ENCODE peak calls at places on chromosome 7, in nine cellular contexts. A is HCT116; B is pancreas; J is sigmoid colon; T is heart right ventricle; X is K562; K is kidney; Y is CD8-positive, alpha-beta T cell; C is ovary. P is an unnamed sample.

GRCh38 chr7:117248810-117249209 is 74.0 kb downstream of the WNT2 start:
- DNase-seq in A (no peak), B (no peak), J (no peak), T (no peak), X (no peak), K (no peak), Y (no peak), C (no peak), P (no peak)

GRCh38 chr7:138431517-138431916 is 28.5 kb upstream of the TRIM24 start:
- DNase-seq in A (no peak), B (no peak), J (no peak), T (no peak), X (peak), K (no peak), Y (no peak), C (no peak), P (peak)

GRCh38 chr7:17236161-17236560 is 62.3 kb upstream of the AHR start:
- DNase-seq in A (no peak), B (no peak), J (no peak), T (no peak), X (no peak), K (no peak), Y (no peak), C (no peak), P (no peak)

GRCh38 chr7:17408245-17408903 is 109.9 kb downstream of the AHR start:
- DNase-seq in A (peak), B (no peak), J (peak), T (no peak), X (peak), K (peak), Y (no peak), C (peak), P (peak)

GRCh38 chr7:112779667-112780066 is 10.5 kb downstream of the TMEM168 start:
- DNase-seq in A (no peak), B (no peak), J (no peak), T (no peak), X (no peak), K (no peak), Y (no peak), C (no peak), P (no peak)

GRCh38 chr7:157112706-157113105 is 26.0 kb upstream of the UBE3C start:
- DNase-seq in A (no peak), B (no peak), J (peak), T (no peak), X (no peak), K (peak), Y (no peak), C (no peak), P (no peak)

GRCh38 chr7:116357776-116358670 is 141.5 kb upstream of the CAV2 start:
- DNase-seq in A (no peak), B (no peak), J (no peak), T (no peak), X (no peak), K (no peak), Y (no peak), C (no peak), P (no peak)

GRCh38 chr7:131720703-131721102 is 164.3 kb upstream of the PODXL start:
- DNase-seq in A (no peak), B (no peak), J (no peak), T (no peak), X (no peak), K (no peak), Y (no peak), C (no peak), P (no peak)

GRCh38 chr7:38310601-38311057 is 37.2 kb upstream of the TARP start:
- DNase-seq in A (no peak), B (no peak), J (no peak), T (peak), X (peak), K (no peak), Y (no peak), C (no peak), P (peak)

GRCh38 chr7:112173214-112173905 is 32.8 kb downstream of the DOCK4 start:
- DNase-seq in A (no peak), B (no peak), J (no peak), T (no peak), X (no peak), K (no peak), Y (no peak), C (no peak), P (no peak)

GRCh38 chr7:64183126-64183742 is 23.8 kb upstream of the ZNF735 start:
- DNase-seq in A (no peak), B (peak), J (no peak), T (peak), X (peak), K (no peak), Y (peak), C (peak), P (no peak)

GRCh38 chr7:113915991-113916390 is 2.8 kb downstream of the PPP1R3A start:
- DNase-seq in A (no peak), B (no peak), J (no peak), T (no peak), X (no peak), K (no peak), Y (no peak), C (no peak), P (no peak)

GRCh38 chr7:98394377-98394836 is 6.5 kb downstream of the BAIAP2L1 start:
- DNase-seq in A (peak), B (no peak), J (peak), T (no peak), X (no peak), K (no peak), Y (no peak), C (no peak), P (no peak)

GRCh38 chr7:109322833-109323232 is 753.2 kb downstream of the DNAJB9 start:
- DNase-seq in A (no peak), B (no peak), J (no peak), T (no peak), X (no peak), K (no peak), Y (no peak), C (no peak), P (no peak)

GRCh38 chr7:84194484-84195260 is at the start of gene SEMA3A:
- DNase-seq in A (peak), B (no peak), J (peak), T (no peak), X (peak), K (no peak), Y (peak), C (no peak), P (no peak)

GRCh38 chr7:611281-611810 is 91.7 kb upstream of the PDGFA start:
- DNase-seq in A (no peak), B (no peak), J (no peak), T (no peak), X (no peak), K (peak), Y (no peak), C (peak), P (no peak)

GRCh38 chr7:144738708-144739314 is 97.0 kb downstream of the TPK1 start:
- DNase-seq in A (peak), B (no peak), J (no peak), T (no peak), X (peak), K (no peak), Y (no peak), C (no peak), P (peak)

GRCh38 chr7:78151229-78151628 is 352.7 kb downstream of the PHTF2 start:
- DNase-seq in A (no peak), B (no peak), J (no peak), T (no peak), X (no peak), K (no peak), Y (no peak), C (no peak), P (no peak)

GRCh38 chr7:119090851-119091250 is 866.3 kb downstream of the ANKRD7 start:
- DNase-seq in A (peak), B (no peak), J (no peak), T (no peak), X (no peak), K (no peak), Y (no peak), C (no peak), P (no peak)

DNA sequence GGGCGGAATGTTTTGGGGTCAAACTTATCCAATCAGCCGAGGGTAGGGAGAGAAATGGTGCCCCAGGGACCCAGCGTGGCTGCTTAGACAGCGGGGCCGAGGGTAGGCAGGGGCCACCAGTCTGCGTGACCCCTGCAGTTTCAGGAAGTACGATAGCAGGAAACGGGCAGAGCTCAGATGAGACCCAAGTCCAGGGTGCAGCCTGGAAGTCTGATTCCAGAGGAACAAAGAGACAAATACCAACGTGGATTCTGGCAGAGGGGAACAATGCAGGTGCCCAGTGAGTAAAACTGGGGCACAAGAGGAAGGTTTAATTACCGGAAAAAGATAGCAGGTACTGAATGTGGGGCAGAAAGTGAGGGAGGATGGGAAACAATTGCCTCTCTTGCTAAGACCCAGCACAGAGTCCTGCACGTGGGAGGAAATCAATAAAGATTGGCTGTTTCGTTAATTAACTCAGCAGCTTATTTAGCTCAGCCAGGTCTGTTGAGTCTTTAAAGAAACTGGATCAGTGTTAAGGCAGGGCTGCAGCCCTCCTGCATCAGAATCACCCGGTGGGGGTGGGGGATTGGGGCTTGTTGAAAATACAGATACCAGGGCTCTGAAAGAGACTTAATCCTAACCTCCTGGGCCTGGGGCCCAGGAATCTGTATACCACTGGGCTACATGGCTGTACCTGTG is 50.4 kb upstream of the NFE2L3 start:
- DNase-seq in A (no peak), B (no peak), J (peak), T (no peak), X (no peak), K (no peak), Y (no peak), C (no peak), P (no peak)
- H3K27ac ChIP-seq in A (no peak), B (no peak), J (peak), T (no peak), X (no peak), K (peak), Y (no peak), C (no peak), P (peak)

GRCh38 chr7:141439776-141440175 is 111.4 kb upstream of the AGK start:
- DNase-seq in A (no peak), B (no peak), J (no peak), T (no peak), X (no peak), K (no peak), Y (no peak), C (no peak), P (no peak)

GRCh38 chr7:141441837-141442627 is 109.2 kb upstream of the AGK start:
- DNase-seq in A (no peak), B (no peak), J (no peak), T (no peak), X (no peak), K (no peak), Y (no peak), C (no peak), P (no peak)

GRCh38 chr7:141442781-141443180 is 108.4 kb upstream of the AGK start:
- DNase-seq in A (no peak), B (no peak), J (no peak), T (no peak), X (no peak), K (no peak), Y (no peak), C (no peak), P (no peak)

DNA sequence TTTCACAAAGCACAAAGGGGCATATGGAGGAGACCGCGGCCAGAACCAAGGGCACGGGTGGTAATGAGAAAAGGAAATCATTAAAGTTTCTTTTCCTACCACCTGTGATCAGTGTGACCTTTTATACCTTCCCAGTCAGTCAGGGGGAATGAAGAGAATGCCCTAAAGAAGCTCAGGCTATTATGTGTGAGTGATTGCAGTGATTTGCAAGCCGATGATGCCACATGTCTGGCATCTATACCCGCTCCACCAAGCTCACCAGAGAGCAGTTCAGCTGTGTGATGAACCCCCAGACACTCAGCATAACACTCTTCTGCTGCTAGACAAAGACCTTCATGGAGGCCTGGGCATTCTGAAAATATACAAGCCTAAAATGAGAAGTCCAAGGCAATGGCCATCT is 106.3 kb upstream of the AGK start:
- DNase-seq in A (no peak), B (no peak), J (no peak), T (no peak), X (no peak), K (no peak), Y (no peak), C (no peak), P (no peak)
- TF ChIP-seq CTCF in A (no peak), B (no peak), J (no peak), T (no peak), X (no peak), K (no peak), Y (no peak), C (no peak), P (no peak)

DNA sequence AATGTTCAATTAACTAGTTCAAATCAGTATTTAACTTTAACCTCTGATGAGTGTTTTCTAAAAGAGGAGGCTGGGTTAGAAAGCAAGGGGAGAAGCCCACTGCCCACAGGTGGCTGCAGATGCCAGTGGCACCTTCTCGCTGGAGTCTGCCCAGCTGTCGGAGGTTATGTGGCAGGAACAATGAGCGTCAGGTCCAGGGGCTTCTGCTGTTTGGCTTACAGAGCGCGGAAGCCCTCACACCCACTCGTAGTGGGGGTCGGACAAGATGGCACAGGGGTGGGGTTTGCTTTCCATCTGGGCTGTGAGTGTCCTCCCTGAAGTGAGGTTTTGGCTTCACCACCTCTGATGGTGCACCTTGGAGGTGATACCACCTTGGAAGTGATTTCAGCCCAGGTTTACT is 8.5 kb downstream of the DYNC2I1 start:
- DNase-seq in A (no peak), B (no peak), J (peak), T (no peak), X (no peak), K (no peak), Y (no peak), C (no peak), P (no peak)
- H3K27ac ChIP-seq in A (no peak), B (no peak), J (peak), T (peak), X (peak), K (peak), Y (no peak), C (peak), P (no peak)

GRCh38 chr7:103887853-103888602 is 101.4 kb downstream of the RELN start:
- DNase-seq in A (no peak), B (no peak), J (no peak), T (no peak), X (peak), K (no peak), Y (no peak), C (no peak), P (no peak)
- TF ChIP-seq CTCF in A (no peak), B (no peak), J (no peak), T (no peak), X (peak), K (no peak), Y (no peak), C (no peak), P (no peak)

GRCh38 chr7:29843106-29843505 is 36.8 kb downstream of the WIPF3 start:
- DNase-seq in A (no peak), B (no peak), J (no peak), T (no peak), X (no peak), K (no peak), Y (no peak), C (no peak), P (no peak)
- H3K27ac ChIP-seq in A (no peak), B (peak), J (no peak), T (no peak), X (no peak), K (no peak), Y (no peak), C (no peak), P (no peak)

DNA sequence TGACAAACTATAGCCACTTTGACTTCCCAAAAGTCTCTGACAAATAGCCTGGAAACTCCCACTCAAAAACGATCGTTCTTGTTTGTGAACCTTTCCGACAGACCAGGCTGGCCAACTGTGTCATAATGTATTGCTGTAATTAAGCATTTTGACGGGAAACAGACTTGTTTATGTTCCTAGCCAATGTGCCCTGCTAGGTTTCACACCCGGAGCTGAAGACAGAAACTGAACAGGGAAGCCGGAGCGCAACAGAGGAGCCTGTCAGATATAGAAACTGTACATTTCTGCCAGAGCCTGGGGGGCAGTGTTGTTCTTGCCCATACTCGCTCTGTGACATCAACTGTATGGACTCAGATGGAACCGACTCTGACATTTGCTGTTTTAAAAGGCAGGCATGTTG is 55.3 kb upstream of the C7orf33 start:
- DNase-seq in A (no peak), B (no peak), J (peak), T (no peak), X (peak), K (no peak), Y (no peak), C (no peak), P (peak)
- TF ChIP-seq CTCF in A (no peak), B (no peak), J (no peak), T (no peak), X (peak), K (no peak), Y (no peak), C (no peak), P (no peak)

DNA sequence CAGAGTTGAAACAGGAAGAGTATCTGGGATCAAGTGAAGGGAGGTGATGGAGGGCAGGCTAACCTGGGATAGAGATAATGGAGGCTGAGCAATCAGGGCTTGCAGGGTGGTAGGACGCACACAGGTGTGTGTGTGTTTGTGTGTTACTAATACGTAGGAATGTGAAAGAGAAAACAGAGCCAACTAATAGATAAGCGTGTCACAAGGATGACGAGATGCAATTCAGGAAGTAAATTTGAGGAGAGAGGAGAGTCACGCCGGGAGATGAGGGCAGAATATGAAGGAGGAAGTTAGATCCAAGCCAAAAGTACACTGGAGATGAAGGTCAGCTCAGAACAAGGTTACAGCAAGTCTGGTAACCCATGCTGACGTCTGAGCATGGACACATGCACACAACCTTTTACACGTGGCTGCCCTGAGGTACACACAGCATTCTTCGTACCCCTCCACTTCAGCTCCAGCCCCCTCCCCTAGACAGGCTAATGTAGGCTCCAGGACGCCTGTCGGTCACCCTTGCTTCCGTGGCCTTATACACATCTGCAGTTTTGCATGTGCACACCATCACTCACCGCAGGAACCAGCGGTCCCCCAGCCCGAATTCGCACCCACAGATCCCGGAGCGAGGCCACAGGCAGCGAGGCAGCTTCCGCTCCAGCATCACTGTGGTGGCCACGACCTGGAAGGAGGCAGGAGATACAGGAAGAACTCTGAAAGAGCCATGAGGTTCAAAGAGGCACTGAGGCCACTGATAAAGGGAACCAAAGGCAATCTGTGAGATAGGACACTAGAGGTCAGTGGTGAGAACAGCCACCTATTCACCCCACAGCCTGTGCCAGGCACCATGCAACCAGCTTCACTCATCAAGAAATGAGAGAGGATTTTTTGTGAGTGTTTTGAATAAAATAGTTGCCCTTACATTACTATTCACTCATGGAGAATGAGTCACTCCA is 23.7 kb upstream of the TRPV6 start:
- DNase-seq in A (peak), B (no peak), J (no peak), T (no peak), X (peak), K (no peak), Y (no peak), C (no peak), P (peak)
- H3K27ac ChIP-seq in A (no peak), B (peak), J (no peak), T (no peak), X (no peak), K (no peak), Y (no peak), C (no peak), P (peak)

GRCh38 chr7:151984612-151985011 is 28.4 kb downstream of the GALNTL5 start:
- DNase-seq in A (no peak), B (no peak), J (no peak), T (no peak), X (no peak), K (no peak), Y (no peak), C (no peak), P (no peak)

GRCh38 chr7:151982806-151983205 is 26.6 kb downstream of the GALNTL5 start:
- DNase-seq in A (no peak), B (no peak), J (no peak), T (no peak), X (no peak), K (no peak), Y (no peak), C (no peak), P (no peak)

GRCh38 chr7:151992375-151992774 is 33.1 kb upstream of the GALNT11 start:
- DNase-seq in A (peak), B (peak), J (peak), T (peak), X (peak), K (peak), Y (peak), C (no peak), P (peak)

GRCh38 chr7:151990567-151990966 is 34.3 kb downstream of the GALNTL5 start:
- DNase-seq in A (no peak), B (no peak), J (no peak), T (no peak), X (peak), K (no peak), Y (no peak), C (no peak), P (no peak)

GRCh38 chr7:151987748-151988529 is 31.7 kb downstream of the GALNTL5 start:
- DNase-seq in A (no peak), B (no peak), J (no peak), T (peak), X (no peak), K (no peak), Y (no peak), C (no peak), P (no peak)
- TF ChIP-seq CTCF in A (no peak), B (no peak), J (no peak), T (no peak), X (no peak), K (no peak), Y (no peak), C (no peak), P (no peak)